ENCODE peak calls at places on chromosomes 11 and 22, in nine cellular contexts. G is T1000, Q is GM12864, Y is LNCaP clone FGC, L is HS-27A, Z is pancreas, A is iPS-NIHi11, W is ELF-1, R is kidney glomerular epithelial cell. E is an unnamed sample.

GRCh38 chr11:24496728-24497396 is at the start of gene LUZP2:
- DNase-seq in R (peak; percentile 38), Z (peak; percentile 13), L (peak; percentile 53), Y (peak; percentile 76), A (peak; percentile 69), G (no peak), W (peak; percentile 83), Q (no peak), E (no peak)

GRCh38 chr22:26608129-26608528 is 9.7 kb downstream of the CRYBB1 start:
- DNase-seq in Z (no peak), G (no peak), A (no peak), Y (no peak), W (no peak), R (no peak), Q (no peak), L (no peak), E (no peak)

GRCh38 chr22:42711281-42711731 is 9.4 kb downstream of the A4GALT start:
- DNase-seq in A (no peak), L (no peak), R (no peak), Z (no peak), Y (no peak), G (no peak), Q (no peak), W (no peak), E (no peak)

GRCh38 chr22:33654173-33654890 is 265.9 kb downstream of the LARGE1 start:
- DNase-seq in G (no peak), Y (no peak), Q (no peak), R (no peak), W (no peak), Z (no peak), A (no peak), L (no peak), E (no peak)

GRCh38 chr22:38289583-38290082 is 16.8 kb upstream of the TMEM184B start:
- DNase-seq in R (no peak), Z (no peak), L (no peak), W (no peak), A (no peak), Q (no peak), Y (no peak), G (no peak), E (no peak)

GRCh38 chr11:65498977-65499712 is at the start of gene MALAT1:
- DNase-seq in Q (peak; percentile 92), L (peak; percentile 95), Z (peak; percentile 94), A (no peak), W (peak; percentile 92), Y (peak; percentile 85), R (no peak), G (peak; percentile 90), E (no peak)

GRCh38 chr11:35714882-35715612 is 52.5 kb downstream of the TRIM44 start:
- DNase-seq in L (no peak), R (no peak), Q (peak; percentile 41), G (peak; percentile 44), W (no peak), Y (no peak), Z (no peak), A (no peak), E (no peak)

GRCh38 chr11:65119670-65119995 is 2.1 kb upstream of the ZNHIT2 start:
- DNase-seq in L (no peak), R (no peak), Z (no peak), A (no peak), Y (no peak), Q (no peak), W (no peak), G (no peak), E (no peak)

GRCh38 chr22:43158778-43159483 is 7.6 kb downstream of the TSPO start:
- DNase-seq in R (no peak), Z (no peak), A (no peak), L (no peak), W (no peak), Q (no peak), Y (no peak), G (no peak), E (no peak)

GRCh38 chr11:96424693-96425092 is 34.9 kb downstream of the JRKL start:
- DNase-seq in L (peak; percentile 63), Z (no peak), Y (no peak), A (no peak), Q (no peak), W (no peak), G (no peak), R (peak; percentile 10), E (no peak)

GRCh38 chr22:17705565-17706450 is 67.3 kb downstream of the BCL2L13 start:
- DNase-seq in G (no peak), A (no peak), Z (no peak), W (no peak), R (no peak), Q (peak; percentile 12), L (no peak), Y (no peak), E (no peak)

GRCh38 chr11:65722261-65722660 is 1.7 kb upstream of the RNASEH2C start:
- DNase-seq in L (no peak), Q (no peak), W (no peak), A (no peak), Z (no peak), Y (no peak), G (no peak), R (no peak), E (no peak)

GRCh38 chr11:130145975-130146776 is 13.4 kb upstream of the ST14 start:
- DNase-seq in Q (no peak), Z (peak; percentile 64), R (peak; percentile 11), A (peak; percentile 86), G (no peak), Y (no peak), W (peak; percentile 84), L (no peak), E (no peak)

GRCh38 chr22:30568137-30568805 is 6.2 kb downstream of the GAL3ST1 start:
- DNase-seq in R (no peak), Z (no peak), A (no peak), G (no peak), W (peak; percentile 66), Y (no peak), Q (no peak), L (no peak), E (no peak)

GRCh38 chr11:110793556-110793955 is 81.3 kb upstream of the ARHGAP20 start:
- DNase-seq in Y (no peak), R (no peak), A (no peak), G (no peak), Q (no peak), W (no peak), Z (no peak), L (no peak), E (no peak)

GRCh38 chr11:79419120-79419519 is 21.7 kb downstream of the TENM4 start:
- DNase-seq in W (no peak), R (peak; percentile 80), L (no peak), A (no peak), Q (no peak), G (peak; percentile 17), Z (no peak), Y (no peak), E (peak; percentile 62)

GRCh38 chr11:104254347-104254746 is 90.4 kb upstream of the PDGFD start:
- DNase-seq in W (peak; percentile 84), L (no peak), Q (peak; percentile 7), Z (peak; percentile 39), A (peak; percentile 82), R (no peak), G (no peak), Y (no peak), E (no peak)

GRCh38 chr11:569273-569885 is 6.9 kb upstream of the PHRF1 start:
- DNase-seq in Y (no peak), R (no peak), Q (no peak), Z (no peak), W (no peak), L (no peak), G (no peak), A (no peak), E (no peak)

GRCh38 chr11:130637566-130637965 is 189.1 kb downstream of the ADAMTS15 start:
- DNase-seq in L (no peak), Y (no peak), R (no peak), G (no peak), A (no peak), Q (no peak), Z (no peak), W (no peak), E (no peak)

GRCh38 chr22:19795617-19796008 is 35.0 kb downstream of the TBX1 start:
- DNase-seq in G (no peak), Q (no peak), A (no peak), L (no peak), R (no peak), Y (no peak), Z (no peak), W (no peak), E (no peak)

GRCh38 chr11:73335204-73335923 is 27.3 kb downstream of the ARHGEF17 start:
- DNase-seq in Y (peak; percentile 19), R (peak; percentile 78), W (peak; percentile 94), G (peak; percentile 82), A (peak; percentile 84), Q (no peak), L (no peak), Z (peak; percentile 87), E (peak; percentile 77)

GRCh38 chr11:41201156-41201555 is 258.3 kb downstream of the LRRC4C start:
- DNase-seq in W (peak; percentile 39), Y (peak; percentile 40), Z (no peak), R (peak; percentile 28), G (peak; percentile 15), Q (no peak), L (no peak), A (peak; percentile 36), E (peak; percentile 12)

GRCh38 chr11:117171648-117172051 is 6.9 kb upstream of the SIDT2 start:
- DNase-seq in Y (no peak), G (no peak), Q (no peak), L (no peak), W (peak; percentile 55), R (no peak), Z (no peak), A (no peak), E (no peak)

E was measured in Panc1.